ENCODE peak calls at places on chromosome 13, in ten cellular contexts. One of them, this sample, is unnamed.

GRCh38 chr13:34020388-34020787 is 202.4 kb downstream of the RFC3 start:
- DNase-seq in CD8-positive, alpha-beta memory T cell: no peak
- DNase-seq in endodermal cell: no peak
- DNase-seq in brain microvascular endothelial cell: no peak
- DNase-seq in mammary epithelial cell: no peak
- DNase-seq in heart right ventricle: no peak
- DNase-seq in body of pancreas: no peak
- DNase-seq in cardiac muscle cell: no peak
- DNase-seq in lung: no peak
- DNase-seq in CD8-positive, alpha-beta T cell: no peak
- DNase-seq in this sample: no peak

GRCh38 chr13:113647351-113648217 is 10.4 kb downstream of the ATP4B start:
- DNase-seq in CD8-positive, alpha-beta memory T cell: no peak
- DNase-seq in endodermal cell: peak; percentile 42
- DNase-seq in brain microvascular endothelial cell: no peak
- DNase-seq in mammary epithelial cell: peak; percentile 59
- DNase-seq in heart right ventricle: peak; percentile 86
- DNase-seq in body of pancreas: peak; percentile 97
- DNase-seq in cardiac muscle cell: no peak
- DNase-seq in lung: peak; percentile 94
- DNase-seq in CD8-positive, alpha-beta T cell: no peak
- DNase-seq in this sample: peak; percentile 91

GRCh38 chr13:50543767-50544166 is 299.7 kb downstream of the DLEU7 start:
- DNase-seq in CD8-positive, alpha-beta memory T cell: no peak
- DNase-seq in endodermal cell: no peak
- DNase-seq in brain microvascular endothelial cell: peak; percentile 84
- DNase-seq in mammary epithelial cell: no peak
- DNase-seq in heart right ventricle: no peak
- DNase-seq in body of pancreas: no peak
- DNase-seq in cardiac muscle cell: no peak
- DNase-seq in lung: no peak
- DNase-seq in CD8-positive, alpha-beta T cell: no peak
- DNase-seq in this sample: no peak

GRCh38 chr13:42671502-42671901 is 97.5 kb downstream of the TNFSF11 start:
- DNase-seq in CD8-positive, alpha-beta memory T cell: no peak
- DNase-seq in endodermal cell: no peak
- DNase-seq in brain microvascular endothelial cell: no peak
- DNase-seq in mammary epithelial cell: no peak
- DNase-seq in heart right ventricle: no peak
- DNase-seq in body of pancreas: no peak
- DNase-seq in cardiac muscle cell: no peak
- DNase-seq in lung: no peak
- DNase-seq in CD8-positive, alpha-beta T cell: no peak
- DNase-seq in this sample: no peak

GRCh38 chr13:90706631-90707030 is 640.9 kb upstream of the MIR17HG start:
- DNase-seq in CD8-positive, alpha-beta memory T cell: no peak
- DNase-seq in endodermal cell: no peak
- DNase-seq in brain microvascular endothelial cell: no peak
- DNase-seq in mammary epithelial cell: no peak
- DNase-seq in heart right ventricle: no peak
- DNase-seq in body of pancreas: no peak
- DNase-seq in cardiac muscle cell: no peak
- DNase-seq in lung: no peak
- DNase-seq in CD8-positive, alpha-beta T cell: no peak
- DNase-seq in this sample: no peak

GRCh38 chr13:26660185-26660584 is 100.4 kb downstream of the GPR12 start:
- DNase-seq in CD8-positive, alpha-beta memory T cell: no peak
- DNase-seq in endodermal cell: no peak
- DNase-seq in brain microvascular endothelial cell: no peak
- DNase-seq in mammary epithelial cell: no peak
- DNase-seq in heart right ventricle: no peak
- DNase-seq in body of pancreas: no peak
- DNase-seq in cardiac muscle cell: no peak
- DNase-seq in lung: no peak
- DNase-seq in CD8-positive, alpha-beta T cell: no peak
- DNase-seq in this sample: no peak

GRCh38 chr13:113652404-113653263 is 5.4 kb downstream of the ATP4B start:
- DNase-seq in CD8-positive, alpha-beta memory T cell: no peak
- DNase-seq in endodermal cell: peak; percentile 41
- DNase-seq in brain microvascular endothelial cell: no peak
- DNase-seq in mammary epithelial cell: no peak
- DNase-seq in heart right ventricle: no peak
- DNase-seq in body of pancreas: peak; percentile 10
- DNase-seq in cardiac muscle cell: no peak
- DNase-seq in lung: no peak
- DNase-seq in CD8-positive, alpha-beta T cell: no peak
- DNase-seq in this sample: no peak

GRCh38 chr13:45851171-45851889 is at the start of gene SIAH3:
- DNase-seq in CD8-positive, alpha-beta memory T cell: no peak
- DNase-seq in endodermal cell: peak; percentile 74
- DNase-seq in brain microvascular endothelial cell: peak; percentile 51
- DNase-seq in mammary epithelial cell: peak; percentile 71
- DNase-seq in heart right ventricle: no peak
- DNase-seq in body of pancreas: no peak
- DNase-seq in cardiac muscle cell: peak; percentile 36
- DNase-seq in lung: no peak
- DNase-seq in CD8-positive, alpha-beta T cell: no peak
- DNase-seq in this sample: no peak

GRCh38 chr13:84706004-84706710 is 823.9 kb upstream of the SLITRK1 start:
- DNase-seq in CD8-positive, alpha-beta memory T cell: no peak
- DNase-seq in endodermal cell: no peak
- DNase-seq in brain microvascular endothelial cell: no peak
- DNase-seq in mammary epithelial cell: no peak
- DNase-seq in heart right ventricle: no peak
- DNase-seq in body of pancreas: no peak
- DNase-seq in cardiac muscle cell: no peak
- DNase-seq in lung: no peak
- DNase-seq in CD8-positive, alpha-beta T cell: no peak
- DNase-seq in this sample: no peak

GRCh38 chr13:95030948-95031347 is 270.3 kb downstream of the ABCC4 start:
- DNase-seq in CD8-positive, alpha-beta memory T cell: no peak
- DNase-seq in endodermal cell: no peak
- DNase-seq in brain microvascular endothelial cell: no peak
- DNase-seq in mammary epithelial cell: no peak
- DNase-seq in heart right ventricle: no peak
- DNase-seq in body of pancreas: no peak
- DNase-seq in cardiac muscle cell: no peak
- DNase-seq in lung: no peak
- DNase-seq in CD8-positive, alpha-beta T cell: no peak
- DNase-seq in this sample: no peak

GRCh38 chr13:95032114-95032513 is 269.1 kb downstream of the ABCC4 start:
- DNase-seq in CD8-positive, alpha-beta memory T cell: no peak
- DNase-seq in endodermal cell: no peak
- DNase-seq in brain microvascular endothelial cell: no peak
- DNase-seq in mammary epithelial cell: no peak
- DNase-seq in heart right ventricle: no peak
- DNase-seq in body of pancreas: no peak
- DNase-seq in cardiac muscle cell: no peak
- DNase-seq in lung: no peak
- DNase-seq in CD8-positive, alpha-beta T cell: no peak
- DNase-seq in this sample: no peak

GRCh38 chr13:95025116-95025515 is 276.1 kb downstream of the ABCC4 start:
- DNase-seq in CD8-positive, alpha-beta memory T cell: no peak
- DNase-seq in endodermal cell: no peak
- DNase-seq in brain microvascular endothelial cell: no peak
- DNase-seq in mammary epithelial cell: no peak
- DNase-seq in heart right ventricle: no peak
- DNase-seq in body of pancreas: no peak
- DNase-seq in cardiac muscle cell: no peak
- DNase-seq in lung: no peak
- DNase-seq in CD8-positive, alpha-beta T cell: no peak
- DNase-seq in this sample: no peak

GRCh38 chr13:95023405-95023804 is 277.8 kb downstream of the ABCC4 start:
- DNase-seq in CD8-positive, alpha-beta memory T cell: no peak
- DNase-seq in endodermal cell: no peak
- DNase-seq in brain microvascular endothelial cell: no peak
- DNase-seq in mammary epithelial cell: peak; percentile 40
- DNase-seq in heart right ventricle: no peak
- DNase-seq in body of pancreas: no peak
- DNase-seq in cardiac muscle cell: no peak
- DNase-seq in lung: no peak
- DNase-seq in CD8-positive, alpha-beta T cell: no peak
- DNase-seq in this sample: no peak

DNA sequence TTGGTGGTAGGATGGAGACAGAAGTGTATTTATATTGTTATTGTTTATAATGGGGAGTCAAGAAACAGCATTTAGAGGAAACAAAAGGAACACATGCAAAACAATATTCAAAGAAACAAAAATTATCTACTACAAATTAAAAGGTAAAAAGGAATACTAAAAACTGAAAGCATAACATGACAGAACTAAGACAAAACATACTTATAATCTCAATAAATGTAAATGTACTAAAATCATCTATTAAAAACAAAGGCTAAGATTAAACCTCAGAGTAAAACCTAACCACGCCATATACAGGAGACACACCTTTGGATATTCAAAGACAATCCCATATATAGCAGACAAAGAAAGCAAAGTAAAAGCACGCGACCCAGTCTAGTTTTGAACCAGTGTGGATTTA is 273.6 kb downstream of the ABCC4 start:
- DNase-seq in CD8-positive, alpha-beta memory T cell: no peak
- DNase-seq in endodermal cell: no peak
- DNase-seq in brain microvascular endothelial cell: no peak
- DNase-seq in mammary epithelial cell: no peak
- DNase-seq in heart right ventricle: no peak
- DNase-seq in body of pancreas: no peak
- DNase-seq in cardiac muscle cell: no peak
- DNase-seq in lung: no peak
- DNase-seq in CD8-positive, alpha-beta T cell: no peak
- DNase-seq in this sample: no peak
- H3K27ac ChIP-seq in CD8-positive, alpha-beta memory T cell: no peak overlapping the region
- H3K27ac ChIP-seq in endodermal cell: no peak overlapping the region
- H3K27ac ChIP-seq in brain microvascular endothelial cell: no peak overlapping the region
- H3K27ac ChIP-seq in mammary epithelial cell: no peak overlapping the region
- H3K27ac ChIP-seq in heart right ventricle: no peak overlapping the region
- H3K27ac ChIP-seq in body of pancreas: no peak overlapping the region
- H3K27ac ChIP-seq in cardiac muscle cell: no peak overlapping the region
- H3K27ac ChIP-seq in lung: no peak overlapping the region
- H3K27ac ChIP-seq in CD8-positive, alpha-beta T cell: no peak overlapping the region
- H3K27ac ChIP-seq in this sample: no peak overlapping the region

DNA sequence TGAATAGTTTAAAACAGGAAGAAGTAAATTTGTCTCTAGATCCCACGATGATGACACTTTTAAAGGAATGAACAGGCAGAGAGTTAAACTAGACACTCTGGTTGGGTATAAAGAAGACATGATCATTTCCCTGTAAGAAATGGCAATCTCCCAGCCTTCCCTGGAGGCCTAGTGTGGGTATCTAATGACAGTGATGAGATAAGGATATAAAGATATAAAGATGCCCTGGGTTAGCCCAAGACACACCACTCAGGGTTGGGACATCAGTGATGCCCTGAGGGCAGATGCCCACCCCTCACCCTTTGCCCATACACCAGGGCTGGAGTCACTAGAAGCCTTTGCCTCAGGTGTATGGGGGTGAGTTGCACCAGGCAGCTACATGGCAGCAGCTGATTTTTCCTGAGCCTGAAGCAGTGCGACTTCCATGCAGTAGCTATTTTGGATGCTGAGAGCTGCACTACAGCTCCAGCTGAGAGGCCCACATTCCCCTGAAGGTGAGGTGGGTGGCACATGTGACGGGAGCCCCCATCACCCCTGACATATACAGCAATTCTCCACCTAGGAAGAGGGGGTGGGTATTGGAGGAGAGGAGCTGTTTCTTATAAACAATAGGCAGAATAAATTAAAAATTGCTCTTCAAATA is 177.5 kb downstream of the NDFIP2 start:
- DNase-seq in CD8-positive, alpha-beta memory T cell: no peak
- DNase-seq in endodermal cell: no peak
- DNase-seq in brain microvascular endothelial cell: no peak
- DNase-seq in mammary epithelial cell: no peak
- DNase-seq in heart right ventricle: no peak
- DNase-seq in body of pancreas: no peak
- DNase-seq in cardiac muscle cell: peak; percentile 67
- DNase-seq in lung: no peak
- DNase-seq in CD8-positive, alpha-beta T cell: no peak
- DNase-seq in this sample: no peak
- H3K27ac ChIP-seq in CD8-positive, alpha-beta memory T cell: no peak overlapping the region
- H3K27ac ChIP-seq in endodermal cell: peak overlapping the region; percentile 62
- H3K27ac ChIP-seq in brain microvascular endothelial cell: no peak overlapping the region
- H3K27ac ChIP-seq in mammary epithelial cell: no peak overlapping the region
- H3K27ac ChIP-seq in heart right ventricle: peak overlapping the region; percentile 66
- H3K27ac ChIP-seq in body of pancreas: no peak overlapping the region
- H3K27ac ChIP-seq in cardiac muscle cell: peak overlapping the region; percentile 93
- H3K27ac ChIP-seq in lung: peak overlapping the region; percentile 47
- H3K27ac ChIP-seq in CD8-positive, alpha-beta T cell: no peak overlapping the region
- H3K27ac ChIP-seq in this sample: no peak overlapping the region

DNA sequence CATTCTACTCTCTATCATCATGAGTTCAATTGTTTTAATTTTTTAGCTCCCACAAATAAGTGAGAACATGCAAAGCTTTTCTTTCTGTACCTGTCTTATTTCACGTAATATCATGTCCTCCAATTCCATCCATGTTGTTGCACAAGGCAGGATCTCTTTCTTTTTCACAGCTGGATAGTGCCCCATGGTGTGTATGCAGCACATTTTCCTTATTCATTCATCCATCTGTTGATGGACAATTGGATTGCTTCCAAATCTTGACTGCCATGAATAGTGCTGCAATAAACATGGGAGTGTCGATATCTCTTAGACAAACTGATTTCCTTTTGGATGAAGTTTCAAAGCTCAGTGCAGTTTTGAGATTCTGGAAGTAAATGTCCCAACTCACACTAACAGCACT is 326.9 kb downstream of the FGF9 start:
- DNase-seq in CD8-positive, alpha-beta memory T cell: no peak
- DNase-seq in endodermal cell: no peak
- DNase-seq in brain microvascular endothelial cell: no peak
- DNase-seq in mammary epithelial cell: no peak
- DNase-seq in heart right ventricle: no peak
- DNase-seq in body of pancreas: no peak
- DNase-seq in cardiac muscle cell: no peak
- DNase-seq in lung: no peak
- DNase-seq in CD8-positive, alpha-beta T cell: no peak
- DNase-seq in this sample: no peak
- H3K27ac ChIP-seq in CD8-positive, alpha-beta memory T cell: no peak overlapping the region
- H3K27ac ChIP-seq in endodermal cell: no peak overlapping the region
- H3K27ac ChIP-seq in brain microvascular endothelial cell: no peak overlapping the region
- H3K27ac ChIP-seq in mammary epithelial cell: no peak overlapping the region
- H3K27ac ChIP-seq in heart right ventricle: no peak overlapping the region
- H3K27ac ChIP-seq in body of pancreas: no peak overlapping the region
- H3K27ac ChIP-seq in cardiac muscle cell: no peak overlapping the region
- H3K27ac ChIP-seq in lung: no peak overlapping the region
- H3K27ac ChIP-seq in CD8-positive, alpha-beta T cell: no peak overlapping the region
- H3K27ac ChIP-seq in this sample: no peak overlapping the region

DNA sequence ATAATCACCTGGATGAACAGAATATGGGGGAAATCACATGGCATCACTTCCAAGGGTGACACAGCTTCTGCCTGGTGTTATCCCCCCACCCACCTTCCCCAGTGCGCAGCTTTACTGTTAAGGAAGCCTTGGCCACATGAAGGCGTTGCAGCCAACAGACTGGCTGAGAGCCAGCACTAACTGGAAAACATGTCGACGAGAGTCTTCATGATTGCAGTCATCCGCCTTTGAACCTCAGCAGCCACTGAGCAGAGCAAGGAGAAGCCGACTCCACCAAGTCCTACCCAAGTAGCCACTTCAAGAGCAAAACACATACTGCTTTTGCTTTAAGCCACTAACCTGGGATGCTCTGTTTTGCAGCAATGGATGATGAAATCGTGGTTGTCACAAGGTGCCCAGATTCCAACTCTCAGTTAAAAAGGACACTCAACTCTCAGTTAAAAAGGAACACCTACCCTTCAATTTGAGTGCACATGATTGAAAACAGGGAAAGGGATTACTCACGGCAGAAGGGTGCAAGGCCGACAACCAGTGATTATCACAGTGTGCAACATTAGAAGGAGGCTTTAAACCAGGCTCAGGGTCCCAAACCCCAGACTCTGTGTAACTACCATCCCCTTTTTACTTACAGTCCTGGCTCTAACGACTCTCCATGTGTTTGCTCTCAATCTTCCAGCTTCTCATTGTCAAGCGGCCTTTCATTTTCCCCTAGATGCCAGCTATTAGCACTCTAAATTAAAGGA is 149.1 kb downstream of the KLF12 start:
- DNase-seq in CD8-positive, alpha-beta memory T cell: peak; percentile 5
- DNase-seq in endodermal cell: peak; percentile 56
- DNase-seq in brain microvascular endothelial cell: no peak
- DNase-seq in mammary epithelial cell: no peak
- DNase-seq in heart right ventricle: peak; percentile 29
- DNase-seq in body of pancreas: no peak
- DNase-seq in cardiac muscle cell: peak; percentile 57
- DNase-seq in lung: peak; percentile 34
- DNase-seq in CD8-positive, alpha-beta T cell: peak; percentile 53
- DNase-seq in this sample: no peak
- H3K27ac ChIP-seq in CD8-positive, alpha-beta memory T cell: no peak overlapping the region
- H3K27ac ChIP-seq in endodermal cell: no peak overlapping the region
- H3K27ac ChIP-seq in brain microvascular endothelial cell: no peak overlapping the region
- H3K27ac ChIP-seq in mammary epithelial cell: no peak overlapping the region
- H3K27ac ChIP-seq in heart right ventricle: no peak overlapping the region
- H3K27ac ChIP-seq in body of pancreas: no peak overlapping the region
- H3K27ac ChIP-seq in cardiac muscle cell: peak overlapping the region; percentile 59
- H3K27ac ChIP-seq in lung: no peak overlapping the region
- H3K27ac ChIP-seq in CD8-positive, alpha-beta T cell: peak overlapping the region; percentile 40
- H3K27ac ChIP-seq in this sample: no peak overlapping the region